ENCODE peak calls at places on chromosomes 2 and 18, in four cellular contexts. Z, E, M and T are unnamed samples.

GRCh38 chr2:229922449-229923386 is at the start of gene FBXO36:
- DNase-seq in Z (peak; percentile 94), E (peak; percentile 52), M (peak; percentile 49), T (peak; percentile 95)

GRCh38 chr18:62812242-62812641 is 96.9 kb downstream of the PHLPP1 start:
- DNase-seq in Z (no peak), E (peak; percentile 76), M (no peak), T (no peak)

GRCh38 chr2:6073260-6074141 is 381.3 kb downstream of the SOX11 start:
- DNase-seq in Z (no peak), E (peak; percentile 75), M (no peak), T (no peak)

GRCh38 chr2:74867841-74868658 is 34.1 kb downstream of the HK2 start:
- DNase-seq in Z (no peak), E (peak; percentile 98), M (peak; percentile 66), T (no peak)

GRCh38 chr18:35407871-35408481 is 30.8 kb upstream of the ZNF396 start:
- DNase-seq in Z (peak; percentile 74), E (peak; percentile 89), M (peak; percentile 76), T (peak; percentile 27)

GRCh38 chr2:222142027-222142426 is 156.8 kb downstream of the PAX3 start:
- DNase-seq in Z (no peak), E (no peak), M (no peak), T (no peak)

GRCh38 chr2:105005170-105005569 is 32.7 kb upstream of the MRPS9 start:
- DNase-seq in Z (no peak), E (no peak), M (no peak), T (no peak)

GRCh38 chr2:81266106-81266505 is 961.6 kb upstream of the LRRTM1 start:
- DNase-seq in Z (peak; percentile 15), E (no peak), M (no peak), T (no peak)

GRCh38 chr2:176172007-176172747 is 15.1 kb downstream of the HOXD3 start:
- DNase-seq in Z (no peak), E (no peak), M (no peak), T (no peak)

GRCh38 chr2:144912206-144912605 is 392.3 kb upstream of the ZEB2 start:
- DNase-seq in Z (no peak), E (no peak), M (no peak), T (no peak)

GRCh38 chr2:134319581-134320246 is 65.8 kb downstream of the MGAT5 start:
- DNase-seq in Z (no peak), E (no peak), M (no peak), T (no peak)

GRCh38 chr2:179454443-179455218 is 190.0 kb upstream of the SESTD1 start:
- DNase-seq in Z (no peak), E (peak; percentile 96), M (peak; percentile 95), T (no peak)

GRCh38 chr18:66211693-66212195 is 392.1 kb downstream of the CDH19 start:
- DNase-seq in Z (no peak), E (no peak), M (no peak), T (no peak)

GRCh38 chr2:142445542-142445941 is 314.7 kb upstream of the LRP1B start:
- DNase-seq in Z (no peak), E (no peak), M (no peak), T (no peak)

GRCh38 chr2:109257653-109258052 is 128.6 kb downstream of the SH3RF3 start:
- DNase-seq in Z (no peak), E (no peak), M (no peak), T (no peak)

GRCh38 chr2:7031424-7032245 is 114.4 kb downstream of the RNF144A start:
- DNase-seq in Z (peak; percentile 96), E (peak; percentile 92), M (peak; percentile 79), T (peak; percentile 28)

GRCh38 chr2:139296672-139297209 is 516.6 kb upstream of the NXPH2 start:
- DNase-seq in Z (no peak), E (no peak), M (no peak), T (no peak)

GRCh38 chr2:12555012-12555645 is 161.6 kb upstream of the TRIB2 start:
- DNase-seq in Z (no peak), E (peak; percentile 76), M (peak; percentile 62), T (no peak)

GRCh38 chr2:140539506-140539905 is 1591.3 kb downstream of the LRP1B start:
- DNase-seq in Z (no peak), E (no peak), M (no peak), T (no peak)

GRCh38 chr18:8287184-8287885 is 321.9 kb upstream of the RAB12 start:
- DNase-seq in Z (no peak), E (no peak), M (no peak), T (no peak)

GRCh38 chr18:57437433-57437781 is 2.2 kb downstream of the ONECUT2 start:
- DNase-seq in Z (no peak), E (no peak), M (no peak), T (no peak)
- H3K4me3 ChIP-seq in Z (no peak overlapping the region), E (no peak overlapping the region), M (no peak overlapping the region), T (peak overlapping the region; percentile 19)

GRCh38 chr2:152419944-152420813 is 85.2 kb downstream of the FMNL2 start:
- DNase-seq in Z (no peak), E (no peak), M (no peak), T (no peak)

GRCh38 chr2:152423684-152424083 is 88.7 kb downstream of the FMNL2 start:
- DNase-seq in Z (no peak), E (no peak), M (no peak), T (no peak)

GRCh38 chr2:152418688-152419087 is 83.7 kb downstream of the FMNL2 start:
- DNase-seq in Z (no peak), E (peak; percentile 80), M (peak; percentile 42), T (no peak)

GRCh38 chr2:152421521-152422367 is 86.8 kb downstream of the FMNL2 start:
- DNase-seq in Z (peak; percentile 72), E (peak; percentile 98), M (peak; percentile 99), T (no peak)

DNA sequence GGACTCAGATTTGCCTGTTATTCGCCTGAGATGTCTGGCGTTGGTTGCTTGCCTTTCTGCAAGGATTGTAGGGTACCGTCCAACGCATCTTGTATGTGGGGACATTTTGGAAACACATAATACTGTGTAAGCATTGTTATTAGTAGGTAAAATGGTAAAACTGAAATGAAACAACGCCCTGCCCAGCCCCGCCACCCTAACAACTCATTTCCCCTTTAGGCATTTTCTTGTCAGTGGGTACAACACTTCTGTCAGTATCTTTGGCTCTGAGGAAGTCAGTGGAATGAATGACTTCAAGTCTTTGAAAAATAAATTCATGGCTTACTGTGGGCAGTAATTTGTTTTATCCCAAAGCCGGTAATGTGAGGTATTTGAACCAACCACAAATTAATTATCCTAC is 85.9 kb downstream of the FMNL2 start:
- DNase-seq in Z (no peak), E (no peak), M (no peak), T (no peak)
- H3K4me3 ChIP-seq in Z (no peak overlapping the region), E (no peak overlapping the region), M (no peak overlapping the region), T (no peak overlapping the region)

GRCh38 chr2:37527362-37527761 is 144.1 kb downstream of the CDC42EP3 start:
- DNase-seq in Z (no peak), E (no peak), M (no peak), T (no peak)

GRCh38 chr2:37526856-37527255 is 144.6 kb downstream of the CDC42EP3 start:
- DNase-seq in Z (no peak), E (no peak), M (no peak), T (no peak)

GRCh38 chr2:37526323-37526722 is 145.1 kb downstream of the CDC42EP3 start:
- DNase-seq in Z (no peak), E (no peak), M (peak; percentile 44), T (no peak)

GRCh38 chr2:37523861-37524362 is 147.5 kb downstream of the CDC42EP3 start:
- DNase-seq in Z (peak; percentile 27), E (peak; percentile 89), M (peak; percentile 84), T (no peak)
- H3K4me3 ChIP-seq in Z (no peak overlapping the region), E (no peak overlapping the region), M (no peak overlapping the region), T (no peak overlapping the region)

DNA sequence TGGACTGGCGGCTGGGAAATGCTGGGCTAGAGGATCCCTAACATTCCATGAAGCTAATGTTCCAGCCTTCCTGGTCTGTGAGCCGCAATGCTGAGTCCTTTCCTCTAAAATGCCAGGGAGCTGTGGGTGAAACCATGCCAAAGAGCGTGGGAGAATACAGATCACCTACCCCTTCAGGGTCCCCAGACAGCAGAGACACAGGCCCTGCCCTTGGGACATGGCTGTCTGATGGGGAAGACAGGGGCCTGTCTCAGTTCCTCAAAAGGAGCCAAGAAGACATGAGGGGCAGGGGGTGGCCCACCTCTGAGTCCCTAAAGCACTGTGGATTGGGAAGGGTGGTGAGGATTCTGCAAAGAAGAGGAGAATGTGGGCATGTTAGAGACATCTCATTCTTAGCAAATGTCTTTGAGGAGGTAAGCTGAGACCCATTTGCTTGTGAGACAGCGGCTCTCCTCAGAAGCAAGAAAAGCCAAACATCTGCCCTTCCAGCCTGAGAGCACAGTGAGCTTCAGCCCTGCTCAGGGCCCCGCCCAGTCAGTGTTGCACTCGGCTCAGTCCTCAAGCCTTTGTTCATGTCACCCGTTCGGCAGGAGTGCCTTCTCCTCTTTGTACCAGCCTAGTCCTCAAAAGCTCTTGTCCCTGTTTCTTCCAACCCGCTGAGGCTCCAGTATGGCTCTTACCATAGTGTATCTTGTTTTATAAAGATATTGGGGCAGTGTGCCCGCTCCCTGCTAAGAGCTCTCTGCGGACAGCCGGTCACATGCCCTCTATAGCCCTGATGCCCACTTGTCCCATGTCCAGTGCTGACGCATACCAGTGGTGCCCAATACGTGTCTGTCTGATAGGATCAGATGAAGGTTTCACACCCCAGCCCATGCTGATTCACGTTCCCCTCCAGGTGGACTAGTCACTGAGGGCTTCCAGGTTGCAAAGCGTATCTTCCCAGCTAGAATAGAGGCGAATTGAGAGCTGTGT is 286.2 kb downstream of the CYP26B1 start:
- DNase-seq in Z (no peak), E (no peak), M (no peak), T (no peak)
- H3K4me3 ChIP-seq in Z (no peak overlapping the region), E (no peak overlapping the region), M (no peak overlapping the region), T (no peak overlapping the region)

GRCh38 chr2:160418398-160418765 is 75.2 kb downstream of the RBMS1 start:
- DNase-seq in Z (no peak), E (no peak), M (no peak), T (no peak)

GRCh38 chr2:160419776-160420521 is 73.7 kb downstream of the RBMS1 start:
- DNase-seq in Z (no peak), E (peak; percentile 80), M (peak; percentile 90), T (no peak)

GRCh38 chr2:160415991-160416390 is 77.6 kb downstream of the RBMS1 start:
- DNase-seq in Z (no peak), E (no peak), M (peak; percentile 92), T (no peak)

GRCh38 chr2:160418853-160419252 is 74.8 kb downstream of the RBMS1 start:
- DNase-seq in Z (no peak), E (no peak), M (no peak), T (no peak)

GRCh38 chr2:160417745-160418397 is 75.7 kb downstream of the RBMS1 start:
- DNase-seq in Z (no peak), E (peak; percentile 75), M (peak; percentile 94), T (no peak)
- H3K4me3 ChIP-seq in Z (no peak overlapping the region), E (no peak overlapping the region), M (no peak overlapping the region), T (no peak overlapping the region)

DNA sequence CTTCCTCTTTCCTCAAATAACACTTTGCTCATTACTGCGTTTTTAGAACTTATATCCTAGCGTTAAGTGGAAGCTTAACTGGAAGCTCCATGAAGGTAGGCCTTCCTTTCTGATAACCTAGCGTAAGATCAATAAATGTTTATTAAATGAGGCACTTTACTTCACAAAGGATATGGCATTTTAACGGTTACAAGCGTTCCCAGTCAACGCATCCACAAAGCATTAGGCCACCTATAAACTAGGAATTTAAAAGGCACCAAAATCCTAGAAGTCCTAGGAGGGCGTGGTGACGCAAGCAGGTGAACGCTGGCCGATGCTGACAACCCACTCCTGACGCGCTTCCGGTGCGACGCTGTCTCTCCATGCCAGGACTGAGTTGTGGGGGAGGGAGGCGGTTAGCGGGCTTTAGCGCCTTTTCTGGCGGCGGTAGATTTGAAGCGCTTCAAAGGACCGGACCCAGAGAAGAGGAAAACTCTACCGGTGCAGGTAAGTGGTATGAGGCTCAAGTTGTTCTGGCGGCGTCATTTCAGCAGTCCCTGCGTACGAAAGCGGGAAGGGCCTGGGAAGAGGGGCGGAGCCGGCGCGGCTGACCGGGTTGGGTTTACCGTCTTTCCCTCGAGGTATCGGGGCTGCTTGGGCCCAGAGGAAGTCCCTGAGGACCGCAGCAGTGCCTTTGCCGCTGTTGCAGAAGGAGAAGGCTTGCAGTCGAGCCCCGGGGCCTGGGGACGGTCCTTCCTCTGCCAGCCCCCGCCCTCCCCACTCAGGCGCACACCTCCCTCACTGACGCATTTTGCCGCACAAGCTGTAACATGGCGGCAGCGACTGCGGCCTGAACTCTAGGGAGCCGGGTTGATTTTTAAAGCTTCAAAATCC is at the start of gene PPIG:
- DNase-seq in Z (peak; percentile 93), E (peak; percentile 93), M (peak; percentile 92), T (peak; percentile 93)
- H3K4me3 ChIP-seq in Z (peak within 1 kb of the TSS; percentile 66), E (peak within 1 kb of the TSS; percentile 98), M (peak within 1 kb of the TSS; percentile 98), T (peak within 1 kb of the TSS; percentile 79)